ENCODE peak calls at places on chromosomes 4 and X, in seven cellular contexts. Z is mammary epithelial cell, U is neural progenitor cell, O is heart left ventricle, B is BE2C, I is psoas muscle, L is brain microvascular endothelial cell. W is an unnamed sample. For H3K36me3, the result is how much of the 10 kb centered on the place peaks cover.

GRCh38 chr4:86816463-86817107 is 32.6 kb downstream of the SLC10A6 start:
- DNase-seq in Z (no peak), U (no peak), O (peak), B (no peak), I (peak), L (no peak), W (no peak)

GRCh38 chr4:24791043-24791442 is 4.3 kb upstream of the SOD3 start:
- DNase-seq in Z (no peak), U (no peak), O (no peak), B (no peak), I (no peak), L (no peak), W (no peak)

GRCh38 chr4:74667944-74668343 is 126.4 kb downstream of the BTC start:
- DNase-seq in Z (no peak), U (no peak), O (no peak), B (no peak), I (no peak), L (no peak), W (no peak)

GRCh38 chr4:149291463-149291862 is 524.2 kb downstream of the IQCM start:
- DNase-seq in Z (no peak), U (no peak), O (peak), B (no peak), I (no peak), L (peak), W (no peak)

GRCh38 chr4:72375050-72375736 is 193.8 kb downstream of the ADAMTS3 start:
- DNase-seq in Z (peak), U (no peak), O (no peak), B (peak), I (no peak), L (peak), W (no peak)

GRCh38 chr4:78551420-78552351 is at the start of gene ANXA3:
- DNase-seq in Z (peak), U (peak), O (peak), B (peak), I (peak), L (no peak), W (peak)

GRCh38 chr4:86918539-86919072 is 16.2 kb upstream of the AFF1 start:
- DNase-seq in Z (peak), U (no peak), O (no peak), B (no peak), I (no peak), L (peak), W (no peak)

GRCh38 chr4:122992111-122992510 is 69.7 kb upstream of the NUDT6 start:
- DNase-seq in Z (peak), U (no peak), O (no peak), B (no peak), I (no peak), L (no peak), W (no peak)

GRCh38 chr4:121648518-121648917 is 48.3 kb downstream of the ANXA5 start:
- DNase-seq in Z (no peak), U (no peak), O (no peak), B (no peak), I (no peak), L (peak), W (no peak)

GRCh38 chr4:26032572-26033320 is 118.7 kb downstream of the SMIM20 start:
- DNase-seq in Z (no peak), U (no peak), O (no peak), B (no peak), I (no peak), L (peak), W (no peak)

GRCh38 chr4:89829470-89830138 is 7.4 kb downstream of the SNCA start:
- DNase-seq in Z (peak), U (no peak), O (no peak), B (no peak), I (no peak), L (no peak), W (no peak)

GRCh38 chrX:23732704-23733103 is 10.4 kb downstream of the ACOT9 start:
- DNase-seq in Z (no peak), U (no peak), O (no peak), B (no peak), I (no peak), L (no peak), W (no peak)

GRCh38 chr4:73730854-73731253 is 9.5 kb upstream of the CXCL8 start:
- DNase-seq in Z (no peak), U (no peak), O (no peak), B (no peak), I (no peak), L (no peak), W (no peak)

GRCh38 chrX:49040376-49040955 is 2.7 kb downstream of the TFE3 start:
- DNase-seq in Z (no peak), U (no peak), O (no peak), B (no peak), I (no peak), L (peak), W (peak)

GRCh38 chrX:30781711-30782444 is 107.2 kb downstream of the TAB3 start:
- DNase-seq in Z (peak), U (no peak), O (no peak), B (no peak), I (no peak), L (no peak), W (no peak)

GRCh38 chrX:30787012-30787411 is 102.0 kb downstream of the TAB3 start:
- DNase-seq in Z (no peak), U (no peak), O (no peak), B (no peak), I (no peak), L (no peak), W (no peak)

GRCh38 chrX:30791296-30792278 is 97.5 kb downstream of the TAB3 start:
- DNase-seq in Z (peak), U (no peak), O (no peak), B (no peak), I (no peak), L (no peak), W (no peak)

GRCh38 chrX:30786374-30786773 is 102.7 kb downstream of the TAB3 start:
- DNase-seq in Z (peak), U (no peak), O (no peak), B (no peak), I (no peak), L (no peak), W (no peak)
- H3K4me3 ChIP-seq in Z (no peak), U (no peak), O (no peak), B (no peak), I (no peak), L (no peak), W (no peak)

DNA sequence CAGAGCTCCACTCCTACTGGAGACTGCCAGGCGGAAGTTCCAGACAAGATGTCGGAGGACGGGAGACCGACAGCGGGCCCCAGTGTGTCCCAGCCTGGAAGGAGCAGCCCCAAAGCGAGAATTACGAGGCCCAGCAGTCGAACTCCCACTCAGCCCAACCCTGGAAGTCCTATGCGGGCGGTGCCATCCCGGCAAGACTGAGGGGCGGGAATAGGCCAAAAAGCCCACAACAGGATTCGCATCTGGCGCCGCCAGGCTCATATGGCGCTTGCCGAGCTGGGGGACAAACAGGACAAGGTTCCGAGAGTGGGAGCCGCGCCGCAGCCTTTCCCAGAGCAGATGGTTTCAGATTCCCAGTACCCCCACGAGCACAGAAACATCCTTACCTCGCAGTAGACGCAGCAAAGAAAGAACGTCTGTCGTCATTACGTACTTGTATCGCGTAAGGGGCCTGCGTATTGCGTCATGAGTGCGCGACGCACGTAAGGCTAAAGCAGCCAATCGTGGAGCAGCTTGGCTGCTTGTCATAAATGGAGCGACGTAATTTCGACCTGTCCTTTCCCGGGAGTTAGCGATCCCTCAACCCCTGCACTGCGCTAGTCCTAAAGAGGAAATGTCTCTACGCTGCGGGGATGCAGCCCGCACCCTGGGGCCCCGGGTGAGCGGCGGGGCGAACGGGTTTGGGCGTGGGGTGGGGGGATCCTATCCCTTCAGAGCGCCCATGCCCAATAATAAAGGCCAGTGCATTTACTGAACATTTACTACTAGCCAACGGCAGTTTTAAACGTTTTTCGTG is at the start of the genes LIAS and RPL9:
- DNase-seq in Z (peak), U (peak), O (peak), B (peak), I (peak), L (peak), W (peak)
- H3K36me3 ChIP-seq in Z (half or more), U (under half), O (half or more), B (half or more), I (half or more), L (under half), W (under half)

GRCh38 chr4:3042226-3042625 is 32.1 kb downstream of the HTT-AS start:
- DNase-seq in Z (no peak), U (no peak), O (no peak), B (no peak), I (no peak), L (no peak), W (no peak)
- H3K4me3 ChIP-seq in Z (no peak), U (no peak), O (peak), B (peak), I (peak), L (peak), W (no peak)

DNA sequence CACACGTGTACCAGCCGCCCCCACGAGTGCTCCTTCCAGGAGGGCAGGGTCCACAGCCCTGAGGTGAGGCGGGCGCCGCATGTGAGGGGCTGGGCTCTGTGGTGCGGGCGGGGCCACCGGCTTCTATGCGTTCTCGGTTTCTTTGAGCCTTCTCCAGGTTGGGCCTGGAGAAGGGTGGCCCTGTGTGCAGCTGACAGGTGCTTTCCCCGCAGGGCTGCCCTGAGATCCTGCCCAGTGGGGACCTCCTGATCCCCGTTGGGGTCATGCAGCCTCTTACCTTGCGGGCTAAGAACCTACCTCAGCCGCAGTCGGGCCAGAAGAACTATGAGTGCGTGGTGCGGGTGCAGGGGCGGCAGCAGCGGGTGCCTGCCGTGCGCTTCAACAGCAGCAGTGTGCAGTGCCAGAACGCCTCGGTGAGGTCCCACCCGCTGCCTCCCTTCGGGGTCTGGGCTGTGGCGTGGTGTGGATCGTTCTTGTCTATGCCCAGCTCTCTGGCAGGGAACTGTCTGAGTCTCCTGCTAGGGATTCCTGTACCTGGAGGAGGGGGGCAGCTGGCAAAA is 6.8 kb downstream of the PLXNA3 start:
- DNase-seq in Z (no peak), U (no peak), O (no peak), B (no peak), I (no peak), L (no peak), W (no peak)
- H3K36me3 ChIP-seq in Z (under half), U (under half), O (under half), B (under half), I (under half), L (under half), W (under half)

GRCh38 chr4:76741663-76742020 is 156.3 kb downstream of the SOWAHB start:
- DNase-seq in Z (no peak), U (no peak), O (no peak), B (no peak), I (no peak), L (no peak), W (no peak)
- H3K4me3 ChIP-seq in Z (no peak), U (no peak), O (no peak), B (no peak), I (no peak), L (no peak), W (no peak)